ENCODE peak calls at places on chromosomes 11 and 22, in four cellular contexts. X is left ventricle myocardium inferior, B is NCI-H1930, V is lung. E is an unnamed sample.

GRCh38 chr11:31045335-31045734 is 324.2 kb downstream of the DCDC1 start:
- DNase-seq in X (no peak), B (no peak), V (no peak), E (no peak)

GRCh38 chr11:10379871-10380568 is 75.0 kb upstream of the AMPD3 start:
- DNase-seq in X (no peak), B (no peak), V (no peak), E (no peak)

GRCh38 chr11:68099474-68100405 is 21.4 kb downstream of the CHKA start:
- DNase-seq in X (no peak), B (no peak), V (peak), E (peak)

GRCh38 chr11:6232899-6233298 is 1.5 kb downstream of the FHIP1B start:
- DNase-seq in X (no peak), B (no peak), V (no peak), E (no peak)

GRCh38 chr11:109644158-109644557 is 222.2 kb downstream of the C11orf87 start:
- DNase-seq in X (peak), B (peak), V (no peak), E (peak)

GRCh38 chr11:66050581-66051231 is 1.5 kb upstream of the SF3B2 start:
- DNase-seq in X (no peak), B (no peak), V (no peak), E (no peak)

GRCh38 chr22:39253427-39254070 is 8.8 kb upstream of the PDGFB start:
- DNase-seq in X (peak), B (no peak), V (no peak), E (no peak)

GRCh38 chr11:8030526-8031247 is 43.5 kb downstream of the EIF3F start:
- DNase-seq in X (no peak), B (no peak), V (peak), E (no peak)

GRCh38 chr11:69202511-69203221 is 46.9 kb downstream of the SMIM38 start:
- DNase-seq in X (peak), B (no peak), V (no peak), E (no peak)

GRCh38 chr22:21977814-21978213 is 4.8 kb downstream of the TOP3B start:
- DNase-seq in X (no peak), B (no peak), V (no peak), E (no peak)

GRCh38 chr11:31968774-31969433 is 122.0 kb upstream of the RCN1 start:
- DNase-seq in X (no peak), B (no peak), V (no peak), E (peak)

GRCh38 chr22:30305519-30305905 is 16.2 kb upstream of the CASTOR1 start:
- DNase-seq in X (peak), B (no peak), V (no peak), E (no peak)

GRCh38 chr11:58739725-58740430 is 8.1 kb upstream of the GLYAT start:
- DNase-seq in X (no peak), B (no peak), V (no peak), E (no peak)

GRCh38 chr11:120079750-120080610 is 57.9 kb downstream of the TRIM29 start:
- DNase-seq in X (peak), B (no peak), V (no peak), E (no peak)

GRCh38 chr11:102244681-102245409 is 72.4 kb upstream of the BIRC3 start:
- DNase-seq in X (no peak), B (no peak), V (no peak), E (no peak)

GRCh38 chr11:28615542-28615941 is 507.4 kb downstream of the METTL15 start:
- DNase-seq in X (no peak), B (no peak), V (no peak), E (no peak)

GRCh38 chr22:30422481-30423295 is 2.9 kb upstream of the MTFP1 start:
- DNase-seq in X (peak), B (no peak), V (peak), E (no peak)

GRCh38 chr11:58606930-58607714 is 15.3 kb upstream of the CNTF start:
- DNase-seq in X (no peak), B (no peak), V (no peak), E (no peak)

GRCh38 chr11:843818-844692 is 1.4 kb downstream of the TSPAN4 start:
- DNase-seq in X (peak), B (no peak), V (peak), E (no peak)

GRCh38 chr22:23302171-23303002 is 122.1 kb downstream of the BCR start:
- DNase-seq in X (no peak), B (no peak), V (no peak), E (no peak)

GRCh38 chr11:2789331-2789730 is 89.5 kb upstream of the KCNQ1OT1 start:
- DNase-seq in X (peak), B (no peak), V (no peak), E (no peak)

GRCh38 chr22:32801436-32802290 is at the start of gene TIMP3:
- DNase-seq in X (peak), B (no peak), V (peak), E (peak)

GRCh38 chr11:132231656-132232173 is 861.3 kb downstream of the NTM start:
- DNase-seq in X (no peak), B (no peak), V (no peak), E (no peak)

GRCh38 chr22:50610581-50610980 is 10.0 kb downstream of the MAPK8IP2 start:
- DNase-seq in X (no peak), B (no peak), V (no peak), E (no peak)

GRCh38 chr11:43952401-43953342 is 10.2 kb downstream of the C11orf96 start:
- DNase-seq in X (no peak), B (no peak), V (no peak), E (no peak)

GRCh38 chr22:48719978-48720661 is 1107.6 kb downstream of the BRD1 start:
- DNase-seq in X (peak), B (no peak), V (no peak), E (no peak)

GRCh38 chr11:24623121-24623520 is 126.3 kb downstream of the LUZP2 start:
- DNase-seq in X (no peak), B (no peak), V (no peak), E (no peak)

GRCh38 chr11:134340354-134340964 is 8.7 kb downstream of the GLB1L2 start:
- DNase-seq in X (no peak), B (no peak), V (peak), E (no peak)

GRCh38 chr11:70541176-70541575 is 142.8 kb downstream of the CTTN start:
- DNase-seq in X (no peak), B (no peak), V (no peak), E (no peak)

GRCh38 chr11:71474141-71474770 is 21.3 kb downstream of the NADSYN1 start:
- DNase-seq in X (no peak), B (no peak), V (no peak), E (no peak)

GRCh38 chr11:2587132-2587930 is 112.5 kb downstream of the KCNQ1OT1 start:
- DNase-seq in X (peak), B (no peak), V (peak), E (no peak)

GRCh38 chr11:6925636-6926207 is 504 bp upstream of the ZNF215 start:
- DNase-seq in X (no peak), B (no peak), V (no peak), E (no peak)

GRCh38 chr22:29994027-29994715 is 86.1 kb upstream of the HORMAD2 start:
- DNase-seq in X (no peak), B (no peak), V (no peak), E (no peak)

GRCh38 chr11:74683279-74683871 is 47.9 kb downstream of the CHRDL2 start:
- DNase-seq in X (peak), B (no peak), V (no peak), E (no peak)

GRCh38 chr11:117408356-117408755 is 80.7 kb downstream of the CEP164 start:
- DNase-seq in X (no peak), B (no peak), V (no peak), E (no peak)

GRCh38 chr11:108221401-108221800 is 1.0 kb downstream of the NPAT start:
- DNase-seq in X (no peak), B (no peak), V (no peak), E (no peak)

GRCh38 chr22:39148727-39149535 is 3.5 kb downstream of the CBX7 start:
- DNase-seq in X (peak), B (no peak), V (no peak), E (no peak)

GRCh38 chr11:47186937-47187681 is 875 bp upstream of the PACSIN3 start:
- DNase-seq in X (peak), B (peak), V (no peak), E (no peak)